ENCODE peak calls at places on chromosome 5, in seven cellular contexts. F is OCI-LY7; Z is CD4-positive, alpha-beta T cell; K is stomach; V is NCI-H1105 treated with DMSO at 0.1 percent for 48 hours; J is KG1; L is CD8-positive, alpha-beta memory T cell. B is an unnamed sample.

GRCh38 chr5:103273952-103274351 is 15.4 kb downstream of the MACIR start:
- DNase-seq in F (no peak), Z (no peak), K (no peak), V (no peak), J (no peak), L (no peak), B (no peak)

GRCh38 chr5:53041071-53041692 is 52.0 kb downstream of the ITGA2 start:
- DNase-seq in F (no peak), Z (no peak), K (no peak), V (no peak), J (no peak), L (no peak), B (no peak)

GRCh38 chr5:132059043-132059695 is 1.3 kb upstream of the IL3 start:
- DNase-seq in F (no peak), Z (no peak), K (peak; percentile 25), V (no peak), J (no peak), L (peak; percentile 66), B (no peak)

GRCh38 chr5:3512291-3512690 is 83.3 kb upstream of the IRX1 start:
- DNase-seq in F (no peak), Z (no peak), K (no peak), V (no peak), J (no peak), L (no peak), B (no peak)

GRCh38 chr5:123626051-123626450 is 114.1 kb downstream of the CSNK1G3 start:
- DNase-seq in F (no peak), Z (no peak), K (no peak), V (no peak), J (no peak), L (no peak), B (no peak)

GRCh38 chr5:180640765-180641565 is 8.4 kb downstream of the FLT4 start:
- DNase-seq in F (no peak), Z (no peak), K (peak; percentile 22), V (no peak), J (no peak), L (peak; percentile 35), B (no peak)

GRCh38 chr5:140553657-140554056 is 3.6 kb downstream of the SRA1 start:
- DNase-seq in F (no peak), Z (no peak), K (no peak), V (no peak), J (no peak), L (no peak), B (peak; percentile 0)

GRCh38 chr5:52818360-52818759 is 30.6 kb downstream of the ITGA1 start:
- DNase-seq in F (no peak), Z (no peak), K (no peak), V (no peak), J (no peak), L (no peak), B (no peak)

GRCh38 chr5:142446131-142446959 is 121.5 kb upstream of the SPRY4 start:
- DNase-seq in F (no peak), Z (no peak), K (no peak), V (no peak), J (no peak), L (no peak), B (no peak)

GRCh38 chr5:152673601-152674000 is 268.5 kb upstream of the NMUR2 start:
- DNase-seq in F (no peak), Z (no peak), K (no peak), V (no peak), J (no peak), L (no peak), B (no peak)

GRCh38 chr5:126437706-126438105 is 14.5 kb downstream of the GRAMD2B start:
- DNase-seq in F (no peak), Z (no peak), K (no peak), V (no peak), J (no peak), L (no peak), B (no peak)

GRCh38 chr5:123601610-123602009 is 89.6 kb downstream of the CSNK1G3 start:
- DNase-seq in F (no peak), Z (no peak), K (no peak), V (no peak), J (no peak), L (no peak), B (no peak)

GRCh38 chr5:26388946-26389345 is 649.4 kb downstream of the CDH9 start:
- DNase-seq in F (no peak), Z (no peak), K (no peak), V (peak; percentile 69), J (no peak), L (no peak), B (no peak)

GRCh38 chr5:50553560-50553984 is 112.5 kb upstream of the EMB start:
- DNase-seq in F (no peak), Z (no peak), K (no peak), V (no peak), J (no peak), L (no peak), B (no peak)

GRCh38 chr5:150659360-150660107 is 1.5 kb upstream of the MYOZ3 start:
- DNase-seq in F (no peak), Z (no peak), K (peak; percentile 20), V (no peak), J (no peak), L (no peak), B (no peak)

GRCh38 chr5:173458819-173459218 is 130.6 kb upstream of the STC2 start:
- DNase-seq in F (no peak), Z (no peak), K (no peak), V (no peak), J (no peak), L (no peak), B (no peak)

GRCh38 chr5:6365142-6365976 is 13.0 kb downstream of the MED10 start:
- DNase-seq in F (no peak), Z (no peak), K (peak; percentile 16), V (no peak), J (no peak), L (no peak), B (no peak)

GRCh38 chr5:95124101-95124500 is 160.8 kb downstream of the MCTP1 start:
- DNase-seq in F (no peak), Z (no peak), K (no peak), V (no peak), J (no peak), L (no peak), B (no peak)

GRCh38 chr5:149799965-149800516 is 69.9 kb downstream of the PPARGC1B start:
- DNase-seq in F (no peak), Z (no peak), K (no peak), V (no peak), J (no peak), L (no peak), B (no peak)

GRCh38 chr5:180519098-180519497 is 24.9 kb downstream of the CNOT6 start:
- DNase-seq in F (no peak), Z (no peak), K (no peak), V (no peak), J (no peak), L (no peak), B (no peak)

GRCh38 chr5:65334077-65334476 is 147.6 kb downstream of the ADAMTS6 start:
- DNase-seq in F (no peak), Z (no peak), K (peak; percentile 29), V (peak; percentile 89), J (no peak), L (no peak), B (no peak)

GRCh38 chr5:37637165-37637845 is 202.5 kb downstream of the GDNF start:
- DNase-seq in F (no peak), Z (no peak), K (no peak), V (no peak), J (no peak), L (no peak), B (no peak)

GRCh38 chr5:159975462-159976019 is 33.4 kb upstream of the TTC1 start:
- DNase-seq in F (no peak), Z (no peak), K (no peak), V (no peak), J (no peak), L (no peak), B (no peak)

GRCh38 chr5:122921826-122922225 is 76.4 kb downstream of the SNX24 start:
- DNase-seq in F (no peak), Z (no peak), K (no peak), V (no peak), J (no peak), L (no peak), B (no peak)

GRCh38 chr5:65359981-65360380 is 121.7 kb downstream of the ADAMTS6 start:
- DNase-seq in F (no peak), Z (no peak), K (no peak), V (no peak), J (no peak), L (no peak), B (no peak)

GRCh38 chr5:147327421-147327820 is 92.6 kb downstream of the STK32A start:
- DNase-seq in F (no peak), Z (no peak), K (no peak), V (no peak), J (no peak), L (no peak), B (no peak)

GRCh38 chr5:140140435-140140834 is 14.7 kb downstream of the IGIP start:
- DNase-seq in F (no peak), Z (no peak), K (no peak), V (no peak), J (no peak), L (no peak), B (no peak)

GRCh38 chr5:167511-167910 is 23.8 kb upstream of the LRRC14B start:
- DNase-seq in F (no peak), Z (no peak), K (peak; percentile 58), V (no peak), J (no peak), L (no peak), B (no peak)

GRCh38 chr5:117859161-117859560 is 1129.2 kb downstream of the DTWD2 start:
- DNase-seq in F (peak; percentile 18), Z (no peak), K (no peak), V (no peak), J (no peak), L (no peak), B (peak; percentile 3)

GRCh38 chr5:87002485-87002884 is 265.2 kb upstream of the RASA1 start:
- DNase-seq in F (no peak), Z (no peak), K (no peak), V (no peak), J (no peak), L (no peak), B (no peak)

GRCh38 chr5:28548856-28549255 is 1510.5 kb upstream of the CDH9 start:
- DNase-seq in F (no peak), Z (no peak), K (no peak), V (no peak), J (no peak), L (no peak), B (no peak)

GRCh38 chr5:14742427-14743010 is 78.0 kb downstream of the OTULIN start:
- DNase-seq in F (no peak), Z (no peak), K (no peak), V (no peak), J (no peak), L (no peak), B (no peak)

GRCh38 chr5:14167211-14167845 is 24.2 kb downstream of the TRIO start:
- DNase-seq in F (no peak), Z (no peak), K (no peak), V (no peak), J (no peak), L (no peak), B (no peak)